ENCODE peak calls at places on chromosomes 1 and 21, in eight cellular contexts. D is upper lobe of right lung, L is esophagus muscularis mucosa, W is neural progenitor cell, B is SJSA1, N is adipocyte, R is heart left ventricle, Z is BE2C. H is an unnamed sample.

GRCh38 chr1:67807282-67807681 is 26.0 kb downstream of the GNG12 start:
- DNase-seq in D (no peak), L (no peak), W (no peak), B (no peak), N (no peak), R (no peak), Z (no peak), H (no peak)

GRCh38 chr1:59685666-59686065 is 129.1 kb upstream of the HOOK1 start:
- DNase-seq in D (no peak), L (no peak), W (no peak), B (no peak), N (no peak), R (no peak), Z (no peak), H (no peak)

GRCh38 chr1:163046071-163046470 is 23.1 kb upstream of the RGS4 start:
- DNase-seq in D (no peak), L (no peak), W (no peak), B (no peak), N (peak; percentile 71), R (no peak), Z (no peak), H (peak; percentile 22)

GRCh38 chr21:14862794-14863720 is 201.7 kb downstream of the NRIP1 start:
- DNase-seq in D (no peak), L (no peak), W (peak; percentile 27), B (peak; percentile 15), N (peak; percentile 75), R (no peak), Z (peak; percentile 21), H (no peak)

GRCh38 chr21:16419188-16419874 is 689.5 kb downstream of the USP25 start:
- DNase-seq in D (peak; percentile 67), L (peak; percentile 92), W (peak; percentile 3), B (peak; percentile 65), N (peak; percentile 61), R (peak; percentile 90), Z (peak; percentile 87), H (no peak)

GRCh38 chr1:203335503-203335902 is 15.4 kb downstream of the FMOD start:
- DNase-seq in D (no peak), L (no peak), W (no peak), B (no peak), N (no peak), R (no peak), Z (no peak), H (no peak)

GRCh38 chr1:54095543-54096286 is 42.3 kb downstream of the TCEANC2 start:
- DNase-seq in D (no peak), L (no peak), W (no peak), B (no peak), N (no peak), R (no peak), Z (no peak), H (no peak)

GRCh38 chr21:41899431-41900202 is 20.5 kb upstream of the PRDM15 start:
- DNase-seq in D (no peak), L (no peak), W (no peak), B (no peak), N (no peak), R (no peak), Z (no peak), H (no peak)

GRCh38 chr1:190849346-190849745 is 371.7 kb upstream of the BRINP3 start:
- DNase-seq in D (no peak), L (no peak), W (peak; percentile 29), B (no peak), N (no peak), R (no peak), Z (no peak), H (no peak)

GRCh38 chr1:92536593-92537332 is 50.0 kb upstream of the GFI1 start:
- DNase-seq in D (no peak), L (no peak), W (no peak), B (no peak), N (peak; percentile 18), R (no peak), Z (no peak), H (no peak)

GRCh38 chr1:153774780-153775431 is at the start of gene SLC27A3:
- DNase-seq in D (peak; percentile 93), L (peak; percentile 94), W (peak; percentile 58), B (no peak), N (peak; percentile 71), R (peak; percentile 86), Z (peak; percentile 62), H (no peak)

GRCh38 chr21:32682696-32683474 is 44.9 kb downstream of the SYNJ1 start:
- DNase-seq in D (no peak), L (no peak), W (no peak), B (no peak), N (no peak), R (no peak), Z (no peak), H (no peak)

GRCh38 chr1:185654199-185654951 is 79.8 kb upstream of the HMCN1 start:
- DNase-seq in D (no peak), L (no peak), W (no peak), B (peak; percentile 39), N (peak; percentile 64), R (no peak), Z (no peak), H (no peak)

GRCh38 chr1:65149391-65149729 is 1.4 kb downstream of the AK4 start:
- DNase-seq in D (no peak), L (no peak), W (peak; percentile 59), B (no peak), N (no peak), R (no peak), Z (no peak), H (no peak)

GRCh38 chr1:11634759-11635158 is 19.5 kb downstream of the FBXO2 start:
- DNase-seq in D (no peak), L (no peak), W (no peak), B (no peak), N (no peak), R (no peak), Z (no peak), H (no peak)

GRCh38 chr21:32256873-32257620 is 21.8 kb downstream of the MIS18A start:
- DNase-seq in D (peak; percentile 74), L (no peak), W (no peak), B (peak; percentile 46), N (peak; percentile 93), R (peak; percentile 60), Z (peak; percentile 84), H (peak; percentile 73)

GRCh38 chr1:42210421-42211133 is 46.0 kb upstream of the GUCA2A start:
- DNase-seq in D (no peak), L (no peak), W (no peak), B (no peak), N (no peak), R (no peak), Z (no peak), H (no peak)
- H3K36me3 ChIP-seq in D (no peaks in the 10 kb centered on the region), L (no peaks in the 10 kb centered on the region), W (peaks cover 7% of the 10 kb centered on the region), B (peaks cover 8% of the 10 kb centered on the region), N (no peaks in the 10 kb centered on the region), R (no peaks in the 10 kb centered on the region), Z (no peaks in the 10 kb centered on the region), H (peaks cover 1% of the 10 kb centered on the region)

GRCh38 chr1:236067854-236068454 is 3.1 kb upstream of the NID1 start:
- DNase-seq in D (no peak), L (no peak), W (no peak), B (peak; percentile 27), N (peak; percentile 17), R (no peak), Z (no peak), H (no peak)
- H3K4me3 ChIP-seq in D (no peak overlapping the region), L (peak overlapping the region; percentile 38), W (no peak overlapping the region), B (no peak overlapping the region), N (peak overlapping the region; percentile 30), R (peak overlapping the region; percentile 21), Z (no peak overlapping the region), H (no peak overlapping the region)

GRCh38 chr21:46556802-46557201 is 48.1 kb downstream of the S100B start:
- DNase-seq in D (no peak), L (peak; percentile 21), W (no peak), B (no peak), N (no peak), R (no peak), Z (no peak), H (no peak)

GRCh38 chr21:46554431-46555224 is 50.3 kb downstream of the S100B start:
- DNase-seq in D (no peak), L (peak; percentile 24), W (no peak), B (no peak), N (no peak), R (no peak), Z (no peak), H (no peak)

GRCh38 chr21:46555678-46556077 is 49.2 kb downstream of the S100B start:
- DNase-seq in D (no peak), L (peak; percentile 53), W (no peak), B (no peak), N (no peak), R (peak; percentile 67), Z (no peak), H (no peak)

GRCh38 chr21:46553993-46554392 is 50.9 kb downstream of the S100B start:
- DNase-seq in D (no peak), L (peak; percentile 29), W (no peak), B (no peak), N (no peak), R (no peak), Z (no peak), H (no peak)

DNA sequence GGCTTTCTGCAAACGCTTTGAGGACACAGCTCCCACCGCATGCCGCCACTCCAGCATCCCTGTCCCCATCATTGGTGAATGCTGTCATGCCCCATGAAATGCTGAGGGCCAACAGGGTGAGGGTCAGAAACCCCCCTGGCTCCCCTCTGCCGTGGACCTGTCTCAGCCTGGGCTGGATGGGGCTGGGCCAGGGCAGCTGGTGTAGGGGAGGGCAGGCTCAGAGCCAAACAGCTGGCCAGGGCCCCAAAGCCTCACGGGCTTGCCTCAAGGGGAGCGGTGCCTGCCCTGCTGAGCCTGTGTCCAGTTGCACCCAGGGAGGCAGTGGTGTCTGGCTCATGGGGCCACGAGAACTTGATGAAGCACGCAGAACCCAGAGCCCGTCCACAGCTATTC is 49.7 kb downstream of the S100B start:
- DNase-seq in D (no peak), L (peak; percentile 70), W (no peak), B (no peak), N (no peak), R (no peak), Z (no peak), H (no peak)
- H3K36me3 ChIP-seq in D (peaks cover 77% of the 10 kb centered on the region), L (peaks cover 99% of the 10 kb centered on the region), W (no peaks in the 10 kb centered on the region), B (peaks cover 77% of the 10 kb centered on the region), N (peaks cover 85% of the 10 kb centered on the region), R (peaks cover 16% of the 10 kb centered on the region), Z (peaks cover 25% of the 10 kb centered on the region), H (peaks cover 28% of the 10 kb centered on the region)

DNA sequence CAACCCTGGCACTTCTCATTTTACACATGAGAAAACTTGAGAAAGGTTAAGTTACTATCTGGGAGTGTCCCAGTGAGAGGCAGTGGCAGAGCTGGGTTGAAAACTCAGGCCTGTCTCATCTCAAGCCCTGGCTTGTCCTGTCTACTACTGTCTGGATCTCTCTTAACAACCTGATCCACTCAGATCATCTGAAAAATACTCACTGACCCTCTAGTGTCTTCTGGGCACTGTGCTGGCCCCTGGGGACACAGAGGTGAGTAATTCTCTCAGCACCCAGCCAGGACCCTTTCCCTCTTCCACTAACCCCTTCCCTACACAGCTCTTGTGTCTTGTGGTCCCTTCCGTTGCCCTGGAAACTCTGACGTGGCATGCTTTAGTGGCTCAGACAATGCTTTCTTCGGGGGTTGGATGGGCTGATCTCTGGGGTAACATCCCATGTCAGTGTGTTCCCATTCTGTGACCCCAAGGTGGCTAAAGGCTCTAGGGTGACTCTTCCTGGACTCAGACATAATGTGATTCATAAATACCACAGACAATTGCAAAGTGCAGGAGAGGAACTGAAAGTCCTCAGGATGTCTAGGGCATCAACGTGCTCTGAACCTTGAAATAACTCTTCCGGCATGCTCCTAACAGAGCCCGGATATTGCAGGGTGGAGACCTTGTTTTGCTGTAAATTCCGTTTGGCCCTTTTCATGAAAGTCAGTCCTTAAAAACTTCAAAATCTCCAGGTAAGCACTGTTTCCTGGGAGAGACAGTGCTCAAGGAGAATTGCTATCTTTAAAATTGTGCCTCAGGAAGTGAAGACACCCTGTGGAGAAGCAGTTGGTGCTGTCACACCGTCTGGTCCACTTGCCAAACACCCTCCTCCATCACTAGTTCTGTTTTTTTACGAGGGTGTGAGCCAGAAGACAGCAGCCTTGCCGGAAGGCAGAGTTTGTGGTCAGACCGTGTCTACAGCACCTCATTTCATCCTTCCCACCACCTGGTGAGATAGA is 4.0 kb downstream of the SHISAL2A start:
- DNase-seq in D (no peak), L (no peak), W (peak; percentile 14), B (no peak), N (no peak), R (no peak), Z (no peak), H (no peak)
- H3K4me3 ChIP-seq in D (no peak overlapping the region), L (no peak overlapping the region), W (no peak overlapping the region), B (no peak overlapping the region), N (no peak overlapping the region), R (peak overlapping the region; percentile 10), Z (no peak overlapping the region), H (no peak overlapping the region)